ENCODE peak calls at places on chromosomes 4 and X, in nine cellular contexts. C is CD8-positive, alpha-beta T cell; P is AG10803; R is right lobe of liver; W is A549; H is mucosa of descending colon; Q is GM13976; K is GM12865; B is AG04450. S is an unnamed sample.

GRCh38 chr4:8163026-8163425 is 4.4 kb upstream of the ABLIM2 start:
- DNase-seq in W (no peak), H (no peak), Q (no peak), P (no peak), R (peak; percentile 54), C (no peak), K (no peak), B (no peak), S (no peak)

GRCh38 chrX:84046403-84046984 is 141.5 kb downstream of the RPS6KA6 start:
- DNase-seq in Q (peak; percentile 23), W (peak; percentile 53), K (peak; percentile 28), R (no peak), B (no peak), C (no peak), H (peak; percentile 5), P (peak; percentile 33), S (peak; percentile 26)

GRCh38 chrX:10859353-10859752 is 239.0 kb upstream of the MID1 start:
- DNase-seq in W (no peak), K (peak; percentile 2), Q (no peak), P (no peak), C (no peak), H (no peak), B (no peak), R (no peak), S (no peak)

GRCh38 chr4:172480471-172480870 is 667.3 kb downstream of the GALNTL6 start:
- DNase-seq in R (no peak), K (no peak), Q (no peak), P (no peak), W (no peak), C (no peak), H (no peak), B (no peak), S (no peak)

GRCh38 chr4:78162821-78163220 is 105.7 kb downstream of the FRAS1 start:
- DNase-seq in Q (no peak), H (no peak), R (no peak), W (no peak), K (no peak), C (no peak), P (no peak), B (no peak), S (no peak)

GRCh38 chr4:13542577-13543042 is 1.7 kb downstream of the NKX3-2 start:
- DNase-seq in W (no peak), B (no peak), P (no peak), K (no peak), Q (peak; percentile 20), R (no peak), H (no peak), C (no peak), S (peak; percentile 40)

GRCh38 chr4:144831971-144832370 is 186.0 kb downstream of the HHIP start:
- DNase-seq in R (no peak), P (no peak), H (no peak), K (peak; percentile 9), Q (no peak), B (no peak), C (no peak), W (no peak), S (no peak)

GRCh38 chrX:132592880-132593279 is 104.0 kb upstream of the MBNL3 start:
- DNase-seq in B (no peak), K (peak; percentile 29), W (peak; percentile 1), R (no peak), C (no peak), H (peak; percentile 12), Q (no peak), P (peak; percentile 5), S (peak; percentile 5)

GRCh38 chrX:15680401-15680800 is 15.8 kb upstream of the CLTRN start:
- DNase-seq in P (peak; percentile 1), R (no peak), Q (no peak), C (no peak), W (no peak), B (no peak), H (no peak), K (peak; percentile 7), S (no peak)

GRCh38 chrX:15674899-15675489 is 10.4 kb upstream of the CLTRN start:
- DNase-seq in P (peak; percentile 89), K (peak; percentile 91), R (peak; percentile 92), W (peak; percentile 96), Q (peak; percentile 85), C (peak; percentile 90), B (peak; percentile 56), H (peak; percentile 93), S (peak; percentile 83)

GRCh38 chrX:15675490-15675921 is 10.9 kb upstream of the CLTRN start:
- DNase-seq in R (peak; percentile 88), H (peak; percentile 85), W (peak; percentile 86), B (no peak), C (peak; percentile 87), P (no peak), K (peak; percentile 83), Q (peak; percentile 84), S (peak; percentile 81)

GRCh38 chrX:15679246-15679645 is 14.6 kb upstream of the CLTRN start:
- DNase-seq in B (no peak), P (no peak), C (no peak), R (no peak), W (no peak), H (peak; percentile 2), K (no peak), Q (no peak), S (no peak)

DNA sequence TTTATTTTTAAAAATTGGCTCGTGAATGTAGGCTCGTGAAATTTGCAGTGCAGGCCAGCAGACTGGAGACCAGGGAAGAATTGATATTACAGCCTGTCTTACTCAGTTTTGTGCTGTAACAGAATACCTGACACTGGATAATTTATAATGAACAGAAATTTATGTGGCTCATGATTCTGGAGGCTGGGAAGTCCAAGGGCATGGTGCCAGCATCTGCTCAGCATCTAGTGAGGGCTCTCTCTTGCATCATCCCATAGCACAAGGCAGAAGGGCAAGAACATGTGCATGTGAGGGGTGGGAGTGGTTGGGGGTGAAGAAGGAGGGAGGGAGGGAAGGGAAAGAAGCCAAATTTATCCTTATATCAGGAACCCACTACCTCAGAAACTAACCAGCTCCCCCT is 13.7 kb upstream of the CLTRN start:
- DNase-seq in K (no peak), Q (no peak), P (no peak), H (no peak), W (no peak), C (no peak), R (no peak), B (no peak), S (no peak)
- TF ChIP-seq CTCF in K (no peak), Q (no peak), P (no peak), H (no peak), W (no peak), C (no peak), R (no peak), B (no peak), S (no peak)

DNA sequence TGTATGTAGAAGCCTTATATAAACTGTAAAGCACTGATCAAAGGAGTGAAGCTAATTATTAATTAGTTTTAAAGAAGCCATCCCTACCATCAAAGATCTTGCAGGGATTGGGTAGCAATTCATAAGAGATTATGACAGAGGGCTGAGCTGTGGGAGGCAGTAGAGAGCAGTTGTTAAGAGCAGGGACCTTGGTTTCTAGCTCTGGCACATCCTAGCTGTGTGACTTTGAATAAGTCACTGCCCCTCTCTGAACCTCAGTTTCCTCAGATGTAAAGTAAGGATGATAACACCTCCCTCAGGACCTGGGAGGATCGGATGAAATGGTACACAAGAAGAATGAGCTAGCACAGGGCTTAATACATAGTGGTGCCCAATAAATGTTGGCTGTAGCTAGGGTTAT is 45.4 kb downstream of the APLN start:
- DNase-seq in K (no peak), P (no peak), B (no peak), Q (no peak), R (no peak), H (no peak), W (no peak), C (no peak), S (no peak)
- TF ChIP-seq CTCF in K (no peak), P (peak; percentile 14), B (no peak), Q (no peak), R (no peak), H (no peak), W (no peak), C (no peak), S (peak; percentile 22)

GRCh38 chr4:140995058-140995457 is 138.2 kb downstream of the RNF150 start:
- DNase-seq in Q (no peak), B (no peak), H (no peak), P (no peak), W (no peak), K (no peak), R (no peak), C (no peak), S (no peak)

GRCh38 chr4:140993969-140994459 is 139.3 kb downstream of the RNF150 start:
- DNase-seq in B (no peak), K (no peak), P (no peak), Q (no peak), W (no peak), R (no peak), C (no peak), H (no peak), S (no peak)

GRCh38 chr4:140993350-140993749 is 139.9 kb downstream of the RNF150 start:
- DNase-seq in C (no peak), B (no peak), K (no peak), Q (no peak), W (no peak), H (no peak), P (no peak), R (no peak), S (no peak)

GRCh38 chr4:141002323-141002805 is 130.9 kb downstream of the RNF150 start:
- DNase-seq in P (peak; percentile 37), H (no peak), R (no peak), K (no peak), B (peak; percentile 43), Q (no peak), W (no peak), C (no peak), S (no peak)

GRCh38 chr4:140996757-140997156 is 136.5 kb downstream of the RNF150 start:
- DNase-seq in P (peak; percentile 91), C (no peak), Q (no peak), W (no peak), K (no peak), R (no peak), H (no peak), B (peak; percentile 18), S (no peak)
- TF ChIP-seq CTCF in P (peak; percentile 29), C (no peak), Q (no peak), W (no peak), K (no peak), R (peak; percentile 23), H (no peak), B (peak; percentile 53), S (no peak)

DNA sequence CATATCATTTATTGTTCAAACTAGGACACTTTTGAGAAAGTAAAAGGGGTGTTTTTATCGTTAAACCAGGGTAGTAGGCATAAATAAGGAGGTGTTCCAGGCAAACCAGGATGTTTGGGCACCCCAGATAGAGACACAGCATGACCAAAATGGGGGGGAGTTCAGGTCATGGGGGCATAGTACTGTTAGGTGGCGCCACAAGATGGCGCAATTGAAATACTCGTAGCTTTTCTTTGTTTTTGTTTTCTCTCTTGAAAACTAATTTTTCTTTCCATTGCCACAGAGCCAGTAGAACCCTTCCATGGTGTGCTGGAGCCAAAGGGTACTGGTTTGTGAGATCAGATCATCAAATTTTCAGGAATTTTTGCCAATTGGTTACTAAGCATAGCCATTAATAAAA is 283.4 kb downstream of the BCOR start:
- DNase-seq in C (peak; percentile 51), Q (peak; percentile 54), R (no peak), P (peak; percentile 23), H (peak; percentile 55), W (peak; percentile 38), B (no peak), K (peak; percentile 57), S (peak; percentile 48)
- TF ChIP-seq CTCF in C (peak; percentile 56), Q (peak; percentile 34), R (peak; percentile 54), P (peak; percentile 60), H (peak; percentile 10), W (peak; percentile 53), B (peak; percentile 37), K (peak; percentile 39), S (peak; percentile 59)

S was measured in GM13977.